ENCODE peak calls at places on chromosomes 6 and 20, in nine cellular contexts. X is heart left ventricle, H is endothelial cell of umbilical vein, B is tibial nerve, R is adrenal gland, W is HCT116, D is IMR-90, I is thyroid gland, O is body of pancreas. M is an unnamed sample. For H3K36me3, the result is how much of the 10 kb centered on the place peaks cover.

GRCh38 chr20:49186535-49187329 is 1.4 kb downstream of the STAU1 start:
- DNase-seq in X (peak), H (peak), B (peak), R (peak), W (no peak), D (peak), I (peak), O (peak), M (peak)

GRCh38 chr6:163191704-163192537 is 222.6 kb upstream of the QKI start:
- DNase-seq in X (no peak), H (no peak), B (no peak), R (no peak), W (no peak), D (no peak), I (no peak), O (no peak), M (no peak)

GRCh38 chr6:156777866-156778614 is 862 bp downstream of the ARID1B start:
- DNase-seq in X (peak), H (peak), B (peak), R (peak), W (no peak), D (peak), I (peak), O (peak), M (no peak)

GRCh38 chr20:3710703-3711417 is 1.5 kb downstream of the SIGLEC1 start:
- DNase-seq in X (peak), H (peak), B (peak), R (peak), W (peak), D (peak), I (peak), O (peak), M (peak)

GRCh38 chr6:12436683-12437082 is 146.5 kb downstream of the EDN1 start:
- DNase-seq in X (no peak), H (peak), B (no peak), R (no peak), W (no peak), D (no peak), I (no peak), O (no peak), M (no peak)

GRCh38 chr20:23189854-23190253 is 103.7 kb upstream of the CD93 start:
- DNase-seq in X (no peak), H (no peak), B (no peak), R (no peak), W (no peak), D (no peak), I (no peak), O (no peak), M (no peak)

GRCh38 chr20:7967199-7967844 is 27.1 kb upstream of the HAO1 start:
- DNase-seq in X (no peak), H (no peak), B (peak), R (no peak), W (no peak), D (peak), I (no peak), O (no peak), M (no peak)

GRCh38 chr6:89934685-89935366 is 40.6 kb downstream of the GJA10 start:
- DNase-seq in X (no peak), H (no peak), B (no peak), R (no peak), W (no peak), D (no peak), I (no peak), O (no peak), M (no peak)

GRCh38 chr6:11500008-11500407 is 37.5 kb upstream of the TMEM170B start:
- DNase-seq in X (no peak), H (peak), B (no peak), R (no peak), W (no peak), D (peak), I (no peak), O (no peak), M (no peak)

GRCh38 chr6:137493218-137494038 is 766 bp downstream of the OLIG3 start:
- DNase-seq in X (no peak), H (no peak), B (no peak), R (no peak), W (no peak), D (no peak), I (peak), O (peak), M (no peak)

GRCh38 chr6:146029573-146030184 is 817 bp downstream of the GRM1 start:
- DNase-seq in X (no peak), H (no peak), B (no peak), R (no peak), W (no peak), D (no peak), I (no peak), O (no peak), M (no peak)

GRCh38 chr20:62959101-62959971 is 6.8 kb downstream of the SLC17A9 start:
- DNase-seq in X (no peak), H (no peak), B (no peak), R (no peak), W (no peak), D (no peak), I (no peak), O (no peak), M (no peak)

GRCh38 chr20:20736303-20736702 is 23.9 kb upstream of the RALGAPA2 start:
- DNase-seq in X (no peak), H (no peak), B (no peak), R (no peak), W (no peak), D (no peak), I (no peak), O (no peak), M (peak)

GRCh38 chr6:41531591-41532582 is 14.3 kb upstream of the FOXP4 start:
- DNase-seq in X (no peak), H (peak), B (no peak), R (no peak), W (no peak), D (peak), I (no peak), O (peak), M (no peak)

GRCh38 chr6:134230087-134230717 is 87.7 kb downstream of the SGK1 start:
- DNase-seq in X (peak), H (peak), B (no peak), R (no peak), W (no peak), D (no peak), I (no peak), O (peak), M (no peak)

GRCh38 chr6:71544028-71544427 is 255.4 kb downstream of the OGFRL1 start:
- DNase-seq in X (no peak), H (no peak), B (no peak), R (no peak), W (no peak), D (peak), I (no peak), O (no peak), M (no peak)

GRCh38 chr6:37784585-37784967 is 35.0 kb upstream of the ZFAND3 start:
- DNase-seq in X (no peak), H (no peak), B (no peak), R (no peak), W (no peak), D (no peak), I (no peak), O (no peak), M (no peak)

GRCh38 chr6:89015971-89016370 is 52.6 kb upstream of the RNGTT start:
- DNase-seq in X (no peak), H (no peak), B (no peak), R (no peak), W (no peak), D (no peak), I (no peak), O (no peak), M (no peak)

GRCh38 chr6:15538766-15539165 is 124.1 kb downstream of the DTNBP1 start:
- DNase-seq in X (no peak), H (no peak), B (no peak), R (no peak), W (no peak), D (no peak), I (no peak), O (no peak), M (no peak)

GRCh38 chr6:168216139-168216538 is 103.4 kb downstream of the DACT2 start:
- DNase-seq in X (no peak), H (no peak), B (no peak), R (no peak), W (no peak), D (no peak), I (no peak), O (no peak), M (no peak)

GRCh38 chr6:16405349-16405865 is 167.0 kb downstream of the GMPR start:
- DNase-seq in X (no peak), H (no peak), B (no peak), R (no peak), W (no peak), D (no peak), I (peak), O (no peak), M (no peak)

GRCh38 chr20:63964412-63964811 is 5.3 kb downstream of the ZNF512B start:
- DNase-seq in X (no peak), H (no peak), B (no peak), R (no peak), W (no peak), D (no peak), I (no peak), O (no peak), M (no peak)

GRCh38 chr20:36645998-36646397 is at the start of gene SLA2:
- DNase-seq in X (peak), H (no peak), B (no peak), R (peak), W (no peak), D (no peak), I (peak), O (peak), M (no peak)

GRCh38 chr6:52609968-52610367 is 33.1 kb upstream of the TRAM2 start:
- DNase-seq in X (no peak), H (no peak), B (no peak), R (no peak), W (no peak), D (no peak), I (no peak), O (no peak), M (no peak)

GRCh38 chr20:17715075-17715474 is 15.3 kb downstream of the BANF2 start:
- DNase-seq in X (no peak), H (no peak), B (no peak), R (no peak), W (no peak), D (no peak), I (no peak), O (no peak), M (no peak)

GRCh38 chr6:63537126-63537958 is 34.9 kb upstream of the LOC128125822 start:
- DNase-seq in X (no peak), H (no peak), B (no peak), R (no peak), W (no peak), D (no peak), I (peak), O (no peak), M (no peak)

GRCh38 chr6:136968831-136969230 is 46.7 kb downstream of the SLC35D3 start:
- DNase-seq in X (peak), H (no peak), B (no peak), R (peak), W (no peak), D (no peak), I (no peak), O (peak), M (no peak)

GRCh38 chr6:91130126-91130525 is 543.3 kb upstream of the MAP3K7 start:
- DNase-seq in X (no peak), H (no peak), B (no peak), R (no peak), W (no peak), D (no peak), I (no peak), O (no peak), M (no peak)

GRCh38 chr6:169962604-169963469 is 211.4 kb downstream of the ERMARD start:
- DNase-seq in X (no peak), H (no peak), B (no peak), R (no peak), W (no peak), D (no peak), I (no peak), O (no peak), M (peak)

GRCh38 chr6:104855507-104855906 is 4.2 kb downstream of the HACE1 start:
- DNase-seq in X (no peak), H (no peak), B (no peak), R (no peak), W (no peak), D (peak), I (no peak), O (no peak), M (no peak)

GRCh38 chr20:19026121-19026878 is 186.1 kb upstream of the SLC24A3 start:
- DNase-seq in X (peak), H (no peak), B (no peak), R (peak), W (no peak), D (no peak), I (no peak), O (no peak), M (peak)

GRCh38 chr6:137914530-137915193 is 47.6 kb downstream of the TNFAIP3 start:
- DNase-seq in X (no peak), H (no peak), B (no peak), R (no peak), W (no peak), D (no peak), I (peak), O (no peak), M (no peak)

GRCh38 chr20:36017034-36017951 is 48.9 kb downstream of the CNBD2 start:
- DNase-seq in X (peak), H (peak), B (peak), R (peak), W (no peak), D (peak), I (peak), O (peak), M (no peak)

GRCh38 chr6:143060354-143060805 is 309 bp upstream of the AIG1 start:
- DNase-seq in X (peak), H (peak), B (peak), R (peak), W (peak), D (peak), I (peak), O (peak), M (no peak)
- TF ChIP-seq POLR2A in X (no peak), H (no peak), B (no peak), R (peak), W (no peak), D (peak), I (peak), O (peak), M (no peak)

GRCh38 chr6:33591633-33592032 is 11.6 kb upstream of the BAK1 start:
- DNase-seq in X (no peak), H (no peak), B (no peak), R (no peak), W (no peak), D (no peak), I (no peak), O (no peak), M (no peak)

GRCh38 chr6:33590531-33591198 is 10.6 kb upstream of the BAK1 start:
- DNase-seq in X (no peak), H (no peak), B (no peak), R (peak), W (no peak), D (no peak), I (peak), O (no peak), M (no peak)

GRCh38 chr6:33592280-33592594 is 12.2 kb upstream of the BAK1 start:
- DNase-seq in X (no peak), H (no peak), B (no peak), R (no peak), W (no peak), D (no peak), I (no peak), O (no peak), M (no peak)

GRCh38 chr6:33593414-33593727 is 13.3 kb upstream of the BAK1 start:
- DNase-seq in X (no peak), H (no peak), B (no peak), R (no peak), W (no peak), D (no peak), I (no peak), O (no peak), M (no peak)

GRCh38 chr6:33592595-33593413 is 12.7 kb upstream of the BAK1 start:
- DNase-seq in X (no peak), H (no peak), B (no peak), R (no peak), W (no peak), D (no peak), I (peak), O (no peak), M (no peak)
- H3K4me3 ChIP-seq in X (peak), H (no peak), B (peak), R (no peak), W (no peak), D (no peak), I (no peak), O (no peak), M (peak)

GRCh38 chr6:43916924-43917877 is 147.2 kb downstream of the VEGFA start:
- DNase-seq in X (no peak), H (no peak), B (peak), R (peak), W (no peak), D (peak), I (no peak), O (peak), M (peak)

GRCh38 chr6:43919774-43920173 is 149.8 kb downstream of the VEGFA start:
- DNase-seq in X (no peak), H (no peak), B (no peak), R (no peak), W (no peak), D (no peak), I (no peak), O (no peak), M (no peak)

GRCh38 chr6:43915213-43915869 is 145.3 kb downstream of the VEGFA start:
- DNase-seq in X (no peak), H (no peak), B (no peak), R (no peak), W (no peak), D (no peak), I (no peak), O (no peak), M (no peak)

GRCh38 chr6:43916091-43916923 is 146.3 kb downstream of the VEGFA start:
- DNase-seq in X (no peak), H (no peak), B (no peak), R (peak), W (no peak), D (peak), I (no peak), O (peak), M (no peak)

GRCh38 chr6:43917878-43918382 is 147.9 kb downstream of the VEGFA start:
- DNase-seq in X (no peak), H (no peak), B (no peak), R (no peak), W (no peak), D (peak), I (no peak), O (no peak), M (no peak)
- H3K36me3 ChIP-seq in X (under half), H (under half), B (under half), R (under half), W (under half), D (under half), I (under half), O (under half), M (under half)

GRCh38 chr20:33686008-33686983 is at the start of gene E2F1:
- DNase-seq in X (peak), H (peak), B (peak), R (peak), W (peak), D (peak), I (peak), O (peak), M (no peak)
- TF ChIP-seq POLR2A in X (peak), H (no peak), B (no peak), R (no peak), W (peak), D (no peak), I (peak), O (no peak), M (no peak)

DNA sequence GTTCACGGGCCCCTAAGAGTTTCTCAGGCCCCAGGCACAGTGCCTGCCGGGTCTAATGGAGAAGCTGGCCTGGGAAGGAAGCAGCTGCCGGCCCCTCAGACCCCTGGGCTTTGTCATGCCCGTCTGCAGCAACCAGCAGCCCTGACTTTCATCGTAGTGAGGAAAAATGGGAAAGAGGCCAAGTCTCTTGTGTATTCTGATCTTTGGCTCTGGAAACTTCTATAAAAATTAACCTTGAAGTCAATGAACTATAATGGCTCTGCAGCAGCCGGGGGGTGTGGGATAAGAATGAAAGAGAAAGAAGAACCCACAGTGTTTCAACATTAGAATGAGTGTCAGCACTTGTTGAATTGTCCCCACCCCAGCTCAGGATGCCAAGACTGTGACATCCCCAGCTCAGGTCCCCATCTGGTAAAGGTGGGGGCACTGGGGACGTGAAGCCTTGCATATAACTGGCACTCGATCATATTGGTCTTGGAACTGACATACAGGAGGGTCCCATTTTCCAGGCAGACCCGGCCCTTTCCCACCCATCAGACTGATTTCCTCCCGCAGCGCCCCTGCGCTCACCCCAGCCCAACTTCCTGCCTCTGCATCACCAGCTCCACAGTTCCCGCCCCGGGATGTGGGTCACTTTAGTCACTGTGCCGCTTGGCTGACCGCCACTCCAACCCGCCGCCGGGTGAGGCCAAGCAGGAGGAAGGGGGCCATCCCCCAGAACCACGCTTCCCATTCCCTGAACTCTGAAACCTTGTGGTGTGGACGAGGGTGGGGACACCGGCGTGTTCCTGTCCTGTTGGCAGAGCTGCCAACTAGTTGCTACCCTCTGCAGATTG is 12.7 kb downstream of the TGM2 start:
- DNase-seq in X (peak), H (peak), B (peak), R (peak), W (no peak), D (peak), I (peak), O (peak), M (no peak)
- H3K4me3 ChIP-seq in X (peak), H (no peak), B (peak), R (no peak), W (no peak), D (no peak), I (no peak), O (no peak), M (no peak)